ENCODE peak calls at places on chromosome 12, in ten cellular contexts. T is HCT116, K is astrocyte of the spinal cord, M is foreskin fibroblast, L is keratinocyte, Y is fibroblast of lung, S is esophagus squamous epithelium, U is GM23338, D is OCI-LY7, B is type B pancreatic cell. P is an unnamed sample.

GRCh38 chr12:4813741-4814140 is 93.5 kb downstream of the GALNT8 start:
- DNase-seq in T (no peak), K (no peak), M (no peak), L (no peak), Y (no peak), S (no peak), U (no peak), D (no peak), B (no peak), P (no peak)

GRCh38 chr12:68481181-68481941 is 129.3 kb upstream of the RAP1B start:
- DNase-seq in T (no peak), K (no peak), M (peak), L (no peak), Y (no peak), S (no peak), U (no peak), D (no peak), B (no peak), P (no peak)

GRCh38 chr12:115109863-115110262 is 425.9 kb upstream of the TBX3 start:
- DNase-seq in T (no peak), K (no peak), M (no peak), L (no peak), Y (no peak), S (no peak), U (no peak), D (no peak), B (no peak), P (no peak)

GRCh38 chr12:120162763-120163162 is 31.8 kb downstream of the GCN1 start:
- DNase-seq in T (no peak), K (no peak), M (no peak), L (no peak), Y (no peak), S (no peak), U (no peak), D (no peak), B (no peak), P (no peak)

GRCh38 chr12:93127107-93127560 is 198.0 kb upstream of the EEA1 start:
- DNase-seq in T (no peak), K (no peak), M (peak), L (no peak), Y (no peak), S (no peak), U (no peak), D (no peak), B (no peak), P (no peak)

GRCh38 chr12:129659927-129660326 is 243.9 kb downstream of the TMEM132D start:
- DNase-seq in T (no peak), K (peak), M (no peak), L (no peak), Y (peak), S (no peak), U (no peak), D (no peak), B (no peak), P (no peak)

GRCh38 chr12:74401035-74401434 is 136.6 kb upstream of the ATXN7L3B start:
- DNase-seq in T (peak), K (no peak), M (no peak), L (no peak), Y (no peak), S (no peak), U (no peak), D (no peak), B (no peak), P (no peak)

GRCh38 chr12:63206908-63207307 is 55.9 kb upstream of the AVPR1A start:
- DNase-seq in T (no peak), K (no peak), M (peak), L (no peak), Y (no peak), S (no peak), U (no peak), D (no peak), B (no peak), P (no peak)

GRCh38 chr12:41992692-41993215 is 151.9 kb downstream of the GXYLT1 start:
- DNase-seq in T (no peak), K (no peak), M (no peak), L (no peak), Y (no peak), S (no peak), U (no peak), D (no peak), B (no peak), P (no peak)

GRCh38 chr12:69570545-69571399 is 14.5 kb upstream of the CCT2 start:
- DNase-seq in T (peak), K (peak), M (peak), L (peak), Y (peak), S (no peak), U (peak), D (peak), B (no peak), P (peak)

GRCh38 chr12:94710933-94711332 is 60.6 kb upstream of the TMCC3 start:
- DNase-seq in T (peak), K (no peak), M (no peak), L (no peak), Y (peak), S (no peak), U (peak), D (peak), B (no peak), P (no peak)

GRCh38 chr12:121822393-121823100 is 18.7 kb downstream of the SETD1B start:
- DNase-seq in T (no peak), K (no peak), M (no peak), L (no peak), Y (no peak), S (no peak), U (no peak), D (no peak), B (no peak), P (no peak)

GRCh38 chr12:132367401-132367851 is 38.0 kb upstream of the GALNT9 start:
- DNase-seq in T (no peak), K (no peak), M (no peak), L (no peak), Y (no peak), S (no peak), U (no peak), D (no peak), B (no peak), P (no peak)

GRCh38 chr12:6226002-6226700 is 26.0 kb downstream of the CD9 start:
- DNase-seq in T (no peak), K (peak), M (no peak), L (no peak), Y (peak), S (no peak), U (no peak), D (no peak), B (no peak), P (no peak)

GRCh38 chr12:96343347-96343954 is 56.8 kb downstream of the CDK17 start:
- DNase-seq in T (no peak), K (peak), M (no peak), L (no peak), Y (peak), S (no peak), U (no peak), D (peak), B (no peak), P (no peak)

GRCh38 chr12:4806439-4807115 is 86.4 kb downstream of the GALNT8 start:
- DNase-seq in T (no peak), K (no peak), M (no peak), L (no peak), Y (no peak), S (no peak), U (no peak), D (no peak), B (no peak), P (no peak)

DNA sequence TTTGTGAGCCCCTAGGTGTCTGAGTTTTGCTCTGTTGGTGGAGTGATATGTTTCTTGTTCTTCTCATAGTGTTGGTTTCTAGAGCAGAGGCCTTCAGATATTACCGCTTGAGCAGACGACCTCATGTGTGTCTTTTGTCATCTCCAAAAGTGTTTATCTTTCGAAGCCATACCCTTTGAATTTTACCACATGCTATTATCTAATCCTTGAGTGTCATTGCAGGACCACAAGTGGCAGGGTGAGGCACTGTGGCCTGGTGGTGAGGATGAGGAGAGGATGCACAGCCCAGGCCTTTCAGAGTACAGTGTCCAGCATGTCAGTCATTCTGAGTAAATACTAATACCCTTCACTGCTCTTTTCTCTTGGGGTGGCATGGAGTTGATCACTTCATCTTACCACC is 57.2 kb upstream of the CISTR start:
- DNase-seq in T (no peak), K (no peak), M (no peak), L (no peak), Y (no peak), S (no peak), U (no peak), D (no peak), B (no peak), P (no peak)
- TF ChIP-seq CTCF in T (no peak), K (no peak), M (no peak), L (no peak), Y (no peak), S (no peak), U (no peak), D (no peak), B (no peak), P (no peak)

GRCh38 chr12:54143233-54143986 is 45.4 kb downstream of the SMUG1 start:
- DNase-seq in T (no peak), K (no peak), M (no peak), L (no peak), Y (no peak), S (no peak), U (no peak), D (no peak), B (no peak), P (no peak)
- TF ChIP-seq CTCF in T (no peak), K (no peak), M (no peak), L (no peak), Y (no peak), S (no peak), U (no peak), D (no peak), B (no peak), P (no peak)

GRCh38 chr12:8697120-8697475 is 693 bp upstream of the RIMKLB start:
- DNase-seq in T (no peak), K (peak), M (peak), L (no peak), Y (peak), S (no peak), U (peak), D (peak), B (no peak), P (no peak)

GRCh38 chr12:8698830-8699330 is 1.1 kb downstream of the RIMKLB start:
- DNase-seq in T (no peak), K (no peak), M (no peak), L (no peak), Y (peak), S (no peak), U (no peak), D (no peak), B (no peak), P (no peak)

GRCh38 chr12:8697476-8698131 is at the start of gene RIMKLB:
- DNase-seq in T (no peak), K (peak), M (peak), L (no peak), Y (peak), S (peak), U (peak), D (peak), B (peak), P (peak)

GRCh38 chr12:8699714-8700113 is 1.9 kb downstream of the RIMKLB start:
- DNase-seq in T (no peak), K (no peak), M (no peak), L (no peak), Y (no peak), S (no peak), U (peak), D (peak), B (no peak), P (no peak)

DNA sequence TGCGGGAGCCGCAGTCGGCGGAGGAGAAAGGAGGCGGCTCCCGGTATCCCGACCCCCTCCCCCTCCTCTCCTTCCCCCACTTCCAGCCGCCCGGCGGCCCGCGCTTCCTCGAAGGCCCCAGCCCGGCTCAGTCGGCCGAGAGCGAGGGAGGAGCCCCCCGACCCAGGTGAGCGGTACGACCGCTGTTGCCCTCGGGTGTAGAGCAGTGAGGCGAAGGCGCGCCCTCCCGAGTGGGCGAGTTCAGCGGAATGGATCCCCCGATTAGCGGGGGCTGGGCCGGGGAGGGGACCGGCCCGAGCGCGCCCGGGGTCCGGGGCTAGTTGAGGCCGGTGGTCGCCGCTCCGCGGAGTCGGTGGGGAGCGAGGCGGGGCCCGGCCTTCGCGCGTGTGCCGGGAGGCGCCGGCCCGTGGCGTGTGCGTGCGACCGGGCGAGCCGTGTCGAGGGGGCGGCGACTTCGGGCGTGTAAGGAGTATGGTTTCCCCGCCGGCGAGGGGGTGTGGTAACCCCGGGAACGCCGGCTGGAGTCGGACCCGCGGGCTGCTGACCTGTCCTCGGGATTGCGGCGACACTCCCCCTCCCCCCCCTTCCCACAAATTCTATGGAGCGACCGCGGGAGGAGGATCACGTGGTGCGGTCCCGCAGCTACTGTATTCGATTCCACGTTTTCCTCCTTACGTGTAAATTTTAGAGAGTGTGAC is 490 bp downstream of the RIMKLB start:
- DNase-seq in T (no peak), K (peak), M (peak), L (no peak), Y (peak), S (no peak), U (peak), D (peak), B (peak), P (peak)
- TF ChIP-seq CTCF in T (no peak), K (no peak), M (no peak), L (no peak), Y (no peak), S (no peak), U (no peak), D (no peak), B (no peak), P (no peak)

GRCh38 chr12:51238037-51238509 is 553 bp upstream of the DAZAP2 start:
- DNase-seq in T (no peak), K (no peak), M (no peak), L (no peak), Y (no peak), S (no peak), U (no peak), D (peak), B (no peak), P (no peak)
- TF ChIP-seq CTCF in T (no peak), K (no peak), M (no peak), L (no peak), Y (no peak), S (no peak), U (no peak), D (no peak), B (no peak), P (no peak)

DNA sequence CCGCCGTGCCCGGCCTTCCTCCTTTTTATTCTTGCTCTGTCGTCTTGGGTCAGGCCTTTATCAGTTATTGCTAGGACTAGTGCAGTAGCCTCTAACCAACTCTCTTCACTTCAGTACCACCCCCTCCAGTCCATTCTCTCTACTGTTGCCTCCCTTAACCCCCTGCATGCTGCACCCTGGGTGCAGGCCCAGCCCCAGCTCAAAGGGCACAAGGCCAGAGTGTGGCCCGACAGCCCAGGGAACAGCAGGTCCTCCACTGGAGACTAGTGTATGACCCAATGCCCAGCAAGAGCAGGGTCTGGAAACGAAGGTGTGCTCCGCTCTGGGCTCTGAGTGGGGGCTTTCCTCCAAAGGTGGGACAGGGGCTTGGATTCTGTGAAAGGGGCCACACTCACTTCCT is 30.0 kb upstream of the RFLNA start:
- DNase-seq in T (no peak), K (no peak), M (no peak), L (no peak), Y (no peak), S (no peak), U (no peak), D (no peak), B (no peak), P (no peak)
- TF ChIP-seq CTCF in T (no peak), K (no peak), M (no peak), L (no peak), Y (no peak), S (no peak), U (no peak), D (no peak), B (no peak), P (no peak)

DNA sequence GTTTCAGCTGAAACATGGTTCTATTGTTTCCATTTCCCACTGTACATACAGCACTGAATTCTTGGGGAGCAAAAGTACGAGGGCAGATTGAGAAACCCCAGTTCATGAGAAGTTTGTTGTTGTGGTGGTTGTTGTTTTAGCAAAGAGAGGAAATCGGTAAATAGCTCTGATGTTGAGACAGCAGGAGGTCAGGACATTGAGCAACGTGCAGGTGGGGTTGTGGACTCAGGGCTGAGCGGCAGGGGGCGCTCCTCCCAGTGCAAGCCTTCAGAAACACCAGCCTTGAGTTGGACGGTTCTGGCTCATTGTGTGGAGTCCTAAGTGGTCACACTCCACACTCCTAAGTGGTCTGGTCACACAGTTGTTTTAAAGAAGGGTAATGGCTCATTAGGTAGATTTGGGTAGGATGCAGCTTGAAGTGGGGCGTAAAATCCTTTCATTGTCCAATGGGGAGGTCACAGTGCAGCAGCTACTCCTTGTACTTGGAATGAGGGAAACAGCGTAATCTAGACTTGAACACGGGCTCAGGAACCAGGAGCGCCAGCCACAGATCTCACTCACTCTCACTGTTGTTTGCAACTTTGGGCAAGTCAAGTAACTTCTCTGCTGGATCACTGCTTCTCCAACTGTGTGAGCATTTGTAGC is 14.5 kb upstream of the PWP1 start:
- DNase-seq in T (peak), K (no peak), M (no peak), L (no peak), Y (no peak), S (no peak), U (peak), D (peak), B (no peak), P (no peak)
- TF ChIP-seq CTCF in T (peak), K (peak), M (peak), L (peak), Y (peak), S (peak), U (peak), D (peak), B (peak), P (peak)

GRCh38 chr12:47858511-47859266 is 39.0 kb upstream of the HDAC7 start:
- DNase-seq in T (peak), K (no peak), M (no peak), L (no peak), Y (no peak), S (no peak), U (no peak), D (no peak), B (no peak), P (no peak)
- TF ChIP-seq CTCF in T (no peak), K (no peak), M (no peak), L (peak), Y (no peak), S (no peak), U (no peak), D (no peak), B (no peak), P (no peak)

P was measured in natural killer cell.